ENCODE peak calls at places on chromosomes 5 and 9, in four cellular contexts. A, X, M and O are unnamed samples.

GRCh38 chr9:70121818-70122436 is 78.3 kb downstream of the MAMDC2 start:
- DNase-seq in A (no peak), X (peak), M (no peak), O (no peak)

GRCh38 chr5:134026521-134027202 is 21.9 kb upstream of the VDAC1 start:
- DNase-seq in A (peak), X (peak), M (peak), O (peak)

GRCh38 chr9:37236822-37237221 is 116.4 kb downstream of the ZCCHC7 start:
- DNase-seq in A (no peak), X (no peak), M (no peak), O (no peak)

GRCh38 chr5:122951658-122952057 is 84.9 kb downstream of the PPIC start:
- DNase-seq in A (no peak), X (no peak), M (no peak), O (no peak)

GRCh38 chr5:168578506-168579205 is 512 bp downstream of the PANK3 start:
- DNase-seq in A (no peak), X (no peak), M (no peak), O (no peak)

GRCh38 chr5:168204165-168204564 is 87.3 kb upstream of the WWC1 start:
- DNase-seq in A (no peak), X (no peak), M (no peak), O (no peak)

GRCh38 chr9:86868611-86869010 is 78.7 kb downstream of the GAS1 start:
- DNase-seq in A (no peak), X (no peak), M (no peak), O (no peak)

GRCh38 chr9:91131433-91131839 is 230.3 kb downstream of the AUH start:
- DNase-seq in A (peak), X (peak), M (no peak), O (no peak)

GRCh38 chr5:138469540-138470321 is 4.5 kb downstream of the EGR1 start:
- DNase-seq in A (peak), X (peak), M (no peak), O (no peak)

GRCh38 chr9:109035684-109036423 is 22.6 kb upstream of the CTNNAL1 start:
- DNase-seq in A (no peak), X (peak), M (no peak), O (no peak)

GRCh38 chr9:113525208-113525607 is 61.7 kb downstream of the RGS3 start:
- DNase-seq in A (no peak), X (no peak), M (no peak), O (no peak)

GRCh38 chr9:27528886-27529315 is 713 bp downstream of the MOB3B start:
- DNase-seq in A (no peak), X (no peak), M (peak), O (peak)

GRCh38 chr9:27447036-27447700 is 76.9 kb upstream of the IFNK start:
- DNase-seq in A (no peak), X (no peak), M (no peak), O (no peak)

GRCh38 chr9:93288341-93288740 is 104.4 kb downstream of the WNK2 start:
- DNase-seq in A (no peak), X (no peak), M (no peak), O (no peak)

GRCh38 chr9:99947395-99947794 is 40.9 kb downstream of the STX17 start:
- DNase-seq in A (no peak), X (no peak), M (no peak), O (no peak)

GRCh38 chr5:79448336-79448735 is 65.6 kb downstream of the HOMER1 start:
- DNase-seq in A (no peak), X (peak), M (no peak), O (no peak)

GRCh38 chr9:138049085-138049778 is 171.7 kb downstream of the CACNA1B start:
- DNase-seq in A (no peak), X (no peak), M (no peak), O (no peak)

GRCh38 chr9:138051586-138052321 is 174.2 kb downstream of the CACNA1B start:
- DNase-seq in A (no peak), X (no peak), M (no peak), O (no peak)

GRCh38 chr9:138052322-138052615 is 174.7 kb downstream of the CACNA1B start:
- DNase-seq in A (no peak), X (no peak), M (no peak), O (no peak)

GRCh38 chr9:138049779-138050471 is 172.3 kb downstream of the CACNA1B start:
- DNase-seq in A (no peak), X (no peak), M (no peak), O (no peak)

DNA sequence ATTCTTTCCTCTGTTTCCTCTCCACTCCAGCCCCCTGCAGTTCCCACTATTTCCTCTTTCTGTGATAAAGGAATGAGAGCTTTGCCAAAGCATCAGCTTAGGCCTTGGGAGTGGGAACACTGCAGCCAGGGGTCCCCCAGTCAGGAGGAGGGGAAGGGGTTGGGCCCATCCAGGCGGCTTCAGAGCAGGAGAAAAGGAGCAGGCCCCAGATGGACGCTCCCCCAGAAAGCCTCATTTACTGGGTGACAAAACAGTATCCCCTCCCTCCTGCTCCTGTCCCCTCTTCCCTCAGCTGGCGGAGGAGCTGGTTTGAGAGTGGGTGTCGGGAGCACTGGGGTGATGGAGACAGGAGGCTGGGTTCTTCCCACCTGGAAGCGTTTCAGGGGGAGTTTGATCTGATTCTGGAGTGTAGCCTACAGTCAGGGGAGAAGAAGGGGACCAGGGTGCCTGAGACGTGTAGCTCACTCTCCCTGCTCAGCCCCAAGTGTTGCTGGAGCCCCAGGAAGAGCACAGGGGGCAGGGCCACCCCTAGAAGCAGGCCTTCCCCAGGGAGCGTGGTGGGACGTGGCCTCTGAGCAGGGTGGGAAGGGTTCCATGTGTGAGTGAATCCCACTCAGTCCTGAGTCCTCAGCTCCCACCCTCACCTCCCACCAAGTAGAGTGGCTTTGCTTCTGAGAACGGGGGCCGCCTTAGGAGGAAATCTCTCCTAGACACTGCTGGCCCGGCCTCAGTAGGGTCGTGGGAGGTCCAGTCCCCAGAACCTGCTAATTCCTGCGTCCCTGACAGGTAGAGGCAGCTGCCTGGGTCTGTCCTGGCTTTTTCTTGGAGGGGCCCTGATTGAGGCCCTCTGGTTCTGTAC is 173.1 kb downstream of the CACNA1B start:
- DNase-seq in A (no peak), X (no peak), M (no peak), O (no peak)
- TF ChIP-seq CTCF in A (no peak), X (no peak), M (no peak), O (no peak)

DNA sequence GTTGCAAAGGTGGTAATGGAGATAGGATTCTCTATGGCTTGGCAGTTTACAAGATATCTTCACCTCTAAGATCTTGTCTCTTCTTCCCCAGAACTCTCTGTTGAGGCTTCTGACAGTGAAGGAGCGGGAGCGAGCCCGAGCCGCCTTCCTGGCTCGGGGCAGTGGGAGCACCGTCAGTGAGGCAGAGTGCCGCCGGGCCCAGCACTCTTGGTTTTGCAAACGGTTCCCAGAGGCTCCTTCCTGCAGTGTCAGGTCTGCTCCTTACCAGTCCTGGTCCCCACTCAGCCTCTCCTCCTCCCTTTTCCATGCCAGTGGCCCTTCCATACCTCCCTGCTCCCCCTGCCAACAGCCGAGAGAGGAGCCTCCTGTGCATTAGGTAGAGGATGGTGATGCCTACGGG is 12.6 kb upstream of the DNAJB5 start:
- DNase-seq in A (no peak), X (no peak), M (no peak), O (no peak)
- TF ChIP-seq CTCF in A (no peak), X (no peak), M (no peak), O (no peak)

GRCh38 chr9:1726993-1727759 is 288.0 kb upstream of the SMARCA2 start:
- DNase-seq in A (no peak), X (no peak), M (no peak), O (no peak)
- TF ChIP-seq CTCF in A (no peak), X (no peak), M (peak), O (peak)

DNA sequence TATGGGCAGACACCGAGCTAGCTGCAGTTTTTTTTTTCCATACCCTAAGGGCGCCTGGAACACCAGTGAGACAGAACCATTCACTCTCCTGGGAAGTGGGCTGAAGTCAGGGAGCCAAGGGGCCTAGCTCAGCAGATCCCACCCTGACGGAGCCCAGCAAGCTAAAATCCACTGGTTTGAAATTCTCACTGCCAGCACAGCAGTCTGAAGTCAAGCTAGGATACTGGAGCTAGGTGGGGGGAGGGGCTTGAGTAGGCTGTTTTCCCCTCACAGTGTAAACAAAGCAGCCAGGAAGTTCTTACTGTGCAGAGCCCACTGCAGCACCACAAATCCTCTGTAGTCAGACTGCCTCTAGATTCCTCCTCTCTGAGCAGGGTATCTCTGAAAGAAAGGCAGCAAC is 151.7 kb upstream of the HCN1 start:
- DNase-seq in A (no peak), X (no peak), M (no peak), O (peak)
- TF ChIP-seq CTCF in A (no peak), X (no peak), M (no peak), O (no peak)

GRCh38 chr9:130143279-130143893 is 28.8 kb upstream of the NCS1 start:
- DNase-seq in A (no peak), X (no peak), M (no peak), O (no peak)
- TF ChIP-seq CTCF in A (no peak), X (no peak), M (no peak), O (no peak)

DNA sequence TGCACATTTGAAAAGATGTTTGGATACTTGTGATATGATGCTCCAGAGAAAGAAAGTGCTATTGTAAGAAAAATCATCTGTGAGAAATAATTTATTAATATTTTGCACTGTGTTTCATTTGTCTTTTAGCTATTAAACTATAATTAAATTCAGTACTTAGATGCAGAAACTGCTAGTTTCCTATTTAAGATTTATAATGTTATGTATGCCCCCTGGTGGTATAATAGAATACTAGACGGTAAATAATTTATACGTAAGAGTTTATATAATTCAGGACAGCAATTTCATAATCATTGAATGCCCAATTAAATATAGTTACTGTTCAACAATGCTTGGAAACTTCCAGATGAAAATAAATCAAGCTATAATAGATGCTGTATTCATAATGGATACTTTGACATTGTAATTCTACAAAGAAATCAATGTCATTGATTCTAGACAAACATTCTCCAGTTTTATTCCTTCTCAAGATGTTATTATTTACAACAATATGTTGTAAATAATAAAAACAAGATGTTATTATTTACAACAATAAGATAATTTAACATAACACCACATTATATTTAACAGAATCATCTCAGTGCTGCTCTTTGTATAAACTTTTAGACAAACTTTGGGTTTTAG is 101.0 kb downstream of the TMEM232 start:
- DNase-seq in A (peak), X (peak), M (no peak), O (no peak)
- TF ChIP-seq CTCF in A (peak), X (no peak), M (peak), O (peak)

GRCh38 chr5:132179410-132179809 is 48.2 kb downstream of the P4HA2 start:
- DNase-seq in A (no peak), X (no peak), M (no peak), O (no peak)

GRCh38 chr5:132177691-132178149 is 49.9 kb downstream of the P4HA2 start:
- DNase-seq in A (no peak), X (no peak), M (no peak), O (no peak)

GRCh38 chr5:132180134-132180745 is 47.4 kb downstream of the P4HA2 start:
- DNase-seq in A (peak), X (peak), M (no peak), O (no peak)

GRCh38 chr5:132176543-132176945 is 51.1 kb downstream of the P4HA2 start:
- DNase-seq in A (no peak), X (no peak), M (no peak), O (no peak)

GRCh38 chr5:132176987-132177386 is 50.7 kb downstream of the P4HA2 start:
- DNase-seq in A (no peak), X (no peak), M (no peak), O (no peak)
- TF ChIP-seq CTCF in A (peak), X (peak), M (no peak), O (no peak)